ENCODE peak calls at places on chromosomes 7 and 10, in six cellular contexts. R is activated T-helper 1 cell treated with Interleukin-2 at 50 U/mL for 16 hours; Y is EH; D is stimulated activated CD4-positive, alpha-beta T cell treated with anti-CD3 and anti-CD28 coated beads, Interleukin-4, amount 100 ng/mL, for 24 hours; N is erythroblast; W is stimulated activated naive B cell treated with anti-CD40 and anti-IgM and Interleukin-4, amounts not matched to agents 10 μg/mL and 1 μg/mL and 100 μg/mL, for 72 hours. S is an unnamed sample.
A peak's percentile ranks its signal among the peaks of the same experiment; 100 is the strongest.

GRCh38 chr7:74083928-74084721 is 521 bp downstream of the LIMK1 start:
- DNase-seq in R (no peak), Y (peak; percentile 75), D (peak; percentile 30), N (peak; percentile 57), W (no peak), S (no peak)

GRCh38 chr7:135210818-135211178 is 528 bp downstream of the WDR91 start:
- DNase-seq in R (no peak), Y (peak; percentile 44), D (peak; percentile 8), N (peak; percentile 61), W (no peak), S (no peak)

GRCh38 chr10:20962165-20962564 is 65.1 kb upstream of the NEBL start:
- DNase-seq in R (no peak), Y (no peak), D (no peak), N (no peak), W (no peak), S (no peak)

GRCh38 chr10:24132741-24133140 is 76.2 kb upstream of the KIAA1217 start:
- DNase-seq in R (no peak), Y (no peak), D (no peak), N (no peak), W (no peak), S (no peak)

GRCh38 chr10:129523723-129524316 is 56.8 kb downstream of the MGMT start:
- DNase-seq in R (no peak), Y (no peak), D (no peak), N (no peak), W (no peak), S (no peak)

GRCh38 chr7:44520574-44520973 is 20.6 kb downstream of the NPC1L1 start:
- DNase-seq in R (no peak), Y (no peak), D (no peak), N (no peak), W (no peak), S (no peak)

GRCh38 chr7:122790558-122790957 is 87.8 kb upstream of the RNF148 start:
- DNase-seq in R (no peak), Y (no peak), D (no peak), N (no peak), W (no peak), S (no peak)

GRCh38 chr10:119026301-119027110 is 3.0 kb upstream of the NANOS1 start:
- DNase-seq in R (no peak), Y (no peak), D (no peak), N (no peak), W (no peak), S (no peak)

GRCh38 chr10:117860823-117861222 is 185.9 kb downstream of the RAB11FIP2 start:
- DNase-seq in R (no peak), Y (peak; percentile 9), D (no peak), N (peak; percentile 10), W (no peak), S (no peak)

GRCh38 chr7:16421333-16422099 is at the start of gene CRPPA:
- DNase-seq in R (peak; percentile 17), Y (peak; percentile 68), D (peak; percentile 14), N (peak; percentile 82), W (peak; percentile 42), S (peak; percentile 85)

GRCh38 chr7:101315336-101315735 is 6.3 kb downstream of the IFT22 start:
- DNase-seq in R (peak; percentile 10), Y (peak; percentile 52), D (peak; percentile 57), N (peak; percentile 69), W (no peak), S (no peak)

GRCh38 chr7:31416381-31416780 is 75.9 kb upstream of the NEUROD6 start:
- DNase-seq in R (no peak), Y (no peak), D (no peak), N (no peak), W (no peak), S (no peak)

GRCh38 chr10:74058071-74058470 is 60.2 kb downstream of the VCL start:
- DNase-seq in R (no peak), Y (no peak), D (no peak), N (no peak), W (no peak), S (no peak)

GRCh38 chr7:940599-941408 is 13.7 kb downstream of the ADAP1 start:
- DNase-seq in R (no peak), Y (no peak), D (no peak), N (no peak), W (no peak), S (no peak)

GRCh38 chr10:116743266-116744064 is 1.1 kb upstream of the HSPA12A start:
- DNase-seq in R (no peak), Y (no peak), D (no peak), N (no peak), W (no peak), S (no peak)

GRCh38 chr10:17923728-17924127 is 28.0 kb upstream of the SLC39A12 start:
- DNase-seq in R (no peak), Y (peak; percentile 95), D (no peak), N (no peak), W (no peak), S (peak; percentile 86)

GRCh38 chr7:7183833-7184463 is 1.6 kb downstream of the C1GALT1 start:
- DNase-seq in R (no peak), Y (peak; percentile 11), D (no peak), N (peak; percentile 20), W (no peak), S (no peak)

GRCh38 chr7:28296571-28297483 is 115.5 kb upstream of the CREB5 start:
- DNase-seq in R (no peak), Y (peak; percentile 37), D (peak; percentile 58), N (peak; percentile 89), W (no peak), S (no peak)

GRCh38 chr7:157873664-157874063 is 536.9 kb downstream of the DNAJB6 start:
- DNase-seq in R (no peak), Y (no peak), D (no peak), N (no peak), W (no peak), S (no peak)

GRCh38 chr7:109763611-109764010 is 1193.9 kb downstream of the DNAJB9 start:
- DNase-seq in R (no peak), Y (peak; percentile 2), D (no peak), N (no peak), W (no peak), S (no peak)

GRCh38 chr7:23938937-23939552 is 229.0 kb downstream of the STK31 start:
- DNase-seq in R (no peak), Y (peak; percentile 63), D (no peak), N (peak; percentile 5), W (peak; percentile 6), S (no peak)

GRCh38 chr10:91511549-91512330 is 101.6 kb downstream of the HECTD2 start:
- DNase-seq in R (no peak), Y (peak; percentile 83), D (no peak), N (no peak), W (no peak), S (no peak)

GRCh38 chr10:21506351-21506750 is 19.1 kb downstream of the SKIDA1 start:
- DNase-seq in R (no peak), Y (no peak), D (no peak), N (no peak), W (no peak), S (no peak)

GRCh38 chr10:78970261-78970660 is 98.5 kb upstream of the ZMIZ1 start:
- DNase-seq in R (no peak), Y (no peak), D (no peak), N (no peak), W (no peak), S (no peak)

GRCh38 chr7:23405240-23405618 is 65.1 kb downstream of the IGF2BP3 start:
- DNase-seq in R (no peak), Y (no peak), D (no peak), N (no peak), W (no peak), S (no peak)

GRCh38 chr7:45001138-45001694 is 1.2 kb downstream of the CCM2 start:
- DNase-seq in R (peak; percentile 46), Y (no peak), D (peak; percentile 78), N (peak; percentile 90), W (peak; percentile 68), S (no peak)

GRCh38 chr7:41994046-41994745 is 242.8 kb downstream of the GLI3 start:
- DNase-seq in R (no peak), Y (no peak), D (no peak), N (no peak), W (no peak), S (no peak)

GRCh38 chr7:497346-497745 is 22.3 kb downstream of the PDGFA start:
- DNase-seq in R (no peak), Y (no peak), D (no peak), N (no peak), W (no peak), S (no peak)

GRCh38 chr10:80156216-80156615 is 23.7 kb downstream of the PLAC9 start:
- DNase-seq in R (no peak), Y (peak; percentile 63), D (no peak), N (no peak), W (no peak), S (no peak)

GRCh38 chr10:94992811-94993210 is 54.4 kb downstream of the CYP2C9 start:
- DNase-seq in R (no peak), Y (no peak), D (no peak), N (no peak), W (no peak), S (no peak)

GRCh38 chr7:70646551-70647248 is 485.2 kb upstream of the GALNT17 start:
- DNase-seq in R (no peak), Y (no peak), D (no peak), N (no peak), W (no peak), S (no peak)

GRCh38 chr10:126060232-126060935 is 164.0 kb downstream of the FANK1 start:
- DNase-seq in R (no peak), Y (peak; percentile 93), D (no peak), N (no peak), W (no peak), S (peak; percentile 35)